ENCODE peak calls at places on chromosomes 6 and 20, in nine cellular contexts. L is stimulated activated CD4-positive, alpha-beta T cell treated with anti-CD3 and anti-CD28 coated beads, Interleukin-1b, Interleukin-23, amount 100 ng/mL, for 4 hours; C is HCEC 1CT; K is pancreas; F is Jurkat, Clone E6-1; W is mesendoderm; I is activated CD8-positive, alpha-beta memory T cell treated with anti-CD3 and anti-CD28 coated beads, Interleukin-2, amount 50 U/mL, for 4 hours; O is RCC 7860; R is kidney tubule cell. A is an unnamed sample.

GRCh38 chr20:6665161-6665560 is 102.3 kb upstream of the BMP2 start:
- DNase-seq in L (no peak), C (peak), K (no peak), F (no peak), W (no peak), I (no peak), O (no peak), R (peak), A (no peak)

GRCh38 chr6:158962371-158962770 is 37.6 kb downstream of the RSPH3 start:
- DNase-seq in L (no peak), C (no peak), K (no peak), F (no peak), W (no peak), I (no peak), O (no peak), R (no peak), A (no peak)

GRCh38 chr6:56381852-56382251 is 134.5 kb upstream of the COL21A1 start:
- DNase-seq in L (no peak), C (no peak), K (no peak), F (no peak), W (no peak), I (no peak), O (no peak), R (peak), A (no peak)

GRCh38 chr6:20757761-20758160 is 223.5 kb downstream of the CDKAL1 start:
- DNase-seq in L (no peak), C (peak), K (no peak), F (no peak), W (no peak), I (no peak), O (peak), R (peak), A (no peak)

GRCh38 chr6:11473008-11473740 is 64.4 kb upstream of the TMEM170B start:
- DNase-seq in L (no peak), C (no peak), K (no peak), F (no peak), W (no peak), I (no peak), O (no peak), R (peak), A (no peak)

GRCh38 chr6:127879685-127880084 is 21.2 kb downstream of the THEMIS start:
- DNase-seq in L (no peak), C (no peak), K (no peak), F (peak), W (peak), I (peak), O (no peak), R (no peak), A (no peak)

GRCh38 chr6:157461000-157461915 is 80.3 kb downstream of the ZDHHC14 start:
- DNase-seq in L (no peak), C (no peak), K (peak), F (no peak), W (peak), I (no peak), O (peak), R (peak), A (no peak)

GRCh38 chr20:7010584-7010983 is 243.1 kb downstream of the BMP2 start:
- DNase-seq in L (no peak), C (no peak), K (no peak), F (no peak), W (no peak), I (no peak), O (no peak), R (no peak), A (no peak)

GRCh38 chr6:35893246-35893645 is 27.7 kb downstream of the SRPK1 start:
- DNase-seq in L (no peak), C (no peak), K (no peak), F (no peak), W (peak), I (no peak), O (peak), R (peak), A (no peak)

GRCh38 chr6:40743226-40743625 is 156.1 kb upstream of the LRFN2 start:
- DNase-seq in L (no peak), C (no peak), K (no peak), F (peak), W (peak), I (no peak), O (no peak), R (no peak), A (no peak)

GRCh38 chr6:163248051-163248450 is 166.5 kb upstream of the QKI start:
- DNase-seq in L (no peak), C (no peak), K (no peak), F (no peak), W (no peak), I (no peak), O (no peak), R (no peak), A (no peak)

GRCh38 chr6:151015320-151015719 is 149.8 kb downstream of the MTHFD1L start:
- DNase-seq in L (no peak), C (no peak), K (no peak), F (no peak), W (no peak), I (no peak), O (no peak), R (no peak), A (no peak)

GRCh38 chr6:155660243-155660977 is 204.8 kb upstream of the NOX3 start:
- DNase-seq in L (no peak), C (no peak), K (no peak), F (no peak), W (peak), I (no peak), O (no peak), R (no peak), A (no peak)

GRCh38 chr6:31659649-31660223 is 842 bp downstream of the C6orf47 start:
- DNase-seq in L (no peak), C (no peak), K (no peak), F (no peak), W (no peak), I (no peak), O (no peak), R (peak), A (no peak)

GRCh38 chr20:768426-768978 is at the start of gene SLC52A3:
- DNase-seq in L (no peak), C (no peak), K (peak), F (no peak), W (peak), I (no peak), O (no peak), R (peak), A (no peak)

GRCh38 chr6:22219916-22220315 is 76.9 kb downstream of the PRL start:
- DNase-seq in L (no peak), C (no peak), K (no peak), F (no peak), W (no peak), I (no peak), O (no peak), R (no peak), A (no peak)

GRCh38 chr6:103729658-103730057 is 1130.1 kb downstream of the HACE1 start:
- DNase-seq in L (no peak), C (no peak), K (no peak), F (no peak), W (peak), I (no peak), O (no peak), R (no peak), A (no peak)

GRCh38 chr6:20274115-20274514 is 61.8 kb upstream of the MBOAT1 start:
- DNase-seq in L (no peak), C (no peak), K (no peak), F (no peak), W (peak), I (no peak), O (no peak), R (no peak), A (no peak)

GRCh38 chr20:32157611-32158010 is 48.1 kb downstream of the TM9SF4 start:
- DNase-seq in L (no peak), C (no peak), K (no peak), F (no peak), W (no peak), I (no peak), O (no peak), R (no peak), A (no peak)

GRCh38 chr20:1302578-1303541 is 26.1 kb downstream of the SDCBP2 start:
- DNase-seq in L (no peak), C (no peak), K (no peak), F (no peak), W (no peak), I (no peak), O (peak), R (peak), A (peak)

GRCh38 chr6:141488466-141488865 is 644.3 kb upstream of the GJE1 start:
- DNase-seq in L (no peak), C (peak), K (no peak), F (no peak), W (no peak), I (no peak), O (no peak), R (peak), A (no peak)

GRCh38 chr6:135423649-135424128 is 73.9 kb downstream of the AHI1 start:
- DNase-seq in L (peak), C (peak), K (no peak), F (peak), W (peak), I (no peak), O (peak), R (peak), A (peak)

GRCh38 chr20:36399147-36399968 is 93.2 kb downstream of the DLGAP4 start:
- DNase-seq in L (no peak), C (peak), K (no peak), F (peak), W (peak), I (no peak), O (no peak), R (peak), A (no peak)

GRCh38 chr6:154732538-154732823 is 735 bp upstream of the SCAF8 start:
- DNase-seq in L (no peak), C (no peak), K (no peak), F (no peak), W (no peak), I (no peak), O (no peak), R (no peak), A (peak)

GRCh38 chr20:32743237-32744112 is at the start of gene COMMD7:
- DNase-seq in L (peak), C (peak), K (peak), F (peak), W (peak), I (peak), O (peak), R (peak), A (no peak)

GRCh38 chr6:119587537-119587936 is 238.0 kb upstream of the MAN1A1 start:
- DNase-seq in L (no peak), C (peak), K (no peak), F (no peak), W (peak), I (no peak), O (peak), R (peak), A (no peak)

GRCh38 chr6:165744515-165745228 is 81.6 kb upstream of the PDE10A start:
- DNase-seq in L (no peak), C (no peak), K (no peak), F (no peak), W (no peak), I (no peak), O (no peak), R (no peak), A (no peak)

GRCh38 chr6:53673138-53673801 is 7.7 kb upstream of the KLHL31 start:
- DNase-seq in L (no peak), C (peak), K (no peak), F (no peak), W (peak), I (no peak), O (peak), R (peak), A (peak)

GRCh38 chr20:7503501-7503900 is 436.8 kb downstream of the HAO1 start:
- DNase-seq in L (no peak), C (no peak), K (no peak), F (no peak), W (peak), I (no peak), O (no peak), R (no peak), A (no peak)

GRCh38 chr6:21423106-21423854 is 170.3 kb upstream of the SOX4 start:
- DNase-seq in L (no peak), C (no peak), K (no peak), F (no peak), W (no peak), I (no peak), O (no peak), R (no peak), A (no peak)

GRCh38 chr6:31666337-31666960 is 569 bp downstream of the CSNK2B start:
- DNase-seq in L (no peak), C (no peak), K (no peak), F (no peak), W (no peak), I (no peak), O (no peak), R (no peak), A (no peak)

GRCh38 chr6:10434235-10434634 is 19.4 kb upstream of the TFAP2A start:
- DNase-seq in L (no peak), C (peak), K (no peak), F (peak), W (peak), I (no peak), O (no peak), R (peak), A (no peak)

GRCh38 chr20:25136643-25137559 is 55.0 kb upstream of the VSX1 start:
- DNase-seq in L (no peak), C (peak), K (peak), F (no peak), W (peak), I (no peak), O (peak), R (peak), A (no peak)

GRCh38 chr20:38649275-38649891 is 47.8 kb downstream of the ARHGAP40 start:
- DNase-seq in L (no peak), C (peak), K (no peak), F (no peak), W (no peak), I (no peak), O (no peak), R (peak), A (peak)

GRCh38 chr6:112603726-112604125 is 256.6 kb downstream of the RFPL4B start:
- DNase-seq in L (no peak), C (no peak), K (no peak), F (no peak), W (no peak), I (no peak), O (no peak), R (no peak), A (no peak)

A was measured in NCI-H2171.